ENCODE peak calls at places on chromosomes 13 and 19, in six cellular contexts. One of them, this sample, is unnamed.

GRCh38 chr13:48159436-48160225 is 64.7 kb upstream of the MED4 start:
- DNase-seq in OCI-LY7: no peak
- DNase-seq in neural progenitor cell: no peak
- DNase-seq in GM23338: no peak
- DNase-seq in SK-N-SH: no peak
- DNase-seq in hepatocyte: no peak
- DNase-seq in this sample: no peak

GRCh38 chr19:35712910-35713845 is 4.6 kb upstream of the KMT2B start:
- DNase-seq in SK-N-SH: no peak
- DNase-seq in hepatocyte: peak
- DNase-seq in neural progenitor cell: no peak
- DNase-seq in OCI-LY7: no peak
- DNase-seq in GM23338: peak
- DNase-seq in this sample: no peak

GRCh38 chr19:47723573-47723923 is 10.3 kb downstream of the EHD2 start:
- DNase-seq in GM23338: no peak
- DNase-seq in OCI-LY7: no peak
- DNase-seq in neural progenitor cell: no peak
- DNase-seq in hepatocyte: peak
- DNase-seq in SK-N-SH: no peak
- DNase-seq in this sample: no peak

GRCh38 chr13:75579529-75579928 is 29.9 kb downstream of the UCHL3 start:
- DNase-seq in OCI-LY7: no peak
- DNase-seq in GM23338: no peak
- DNase-seq in SK-N-SH: no peak
- DNase-seq in neural progenitor cell: no peak
- DNase-seq in hepatocyte: no peak
- DNase-seq in this sample: no peak

GRCh38 chr13:92355213-92355612 is 871.4 kb upstream of the GPC6 start:
- DNase-seq in hepatocyte: peak
- DNase-seq in neural progenitor cell: peak
- DNase-seq in SK-N-SH: peak
- DNase-seq in GM23338: peak
- DNase-seq in OCI-LY7: peak
- DNase-seq in this sample: no peak

GRCh38 chr13:27359203-27359821 is 65.1 kb upstream of the GTF3A start:
- DNase-seq in GM23338: peak
- DNase-seq in OCI-LY7: peak
- DNase-seq in hepatocyte: peak
- DNase-seq in SK-N-SH: peak
- DNase-seq in neural progenitor cell: peak
- DNase-seq in this sample: peak

GRCh38 chr13:21238267-21238666 is 61.8 kb downstream of the MRPL57 start:
- DNase-seq in SK-N-SH: no peak
- DNase-seq in GM23338: no peak
- DNase-seq in neural progenitor cell: no peak
- DNase-seq in hepatocyte: no peak
- DNase-seq in OCI-LY7: no peak
- DNase-seq in this sample: no peak

GRCh38 chr13:39226359-39226758 is 188.1 kb downstream of the NHLRC3 start:
- DNase-seq in GM23338: peak
- DNase-seq in neural progenitor cell: no peak
- DNase-seq in SK-N-SH: no peak
- DNase-seq in hepatocyte: no peak
- DNase-seq in OCI-LY7: no peak
- DNase-seq in this sample: no peak

GRCh38 chr13:43596924-43597598 is 189.7 kb downstream of the ENOX1 start:
- DNase-seq in SK-N-SH: no peak
- DNase-seq in neural progenitor cell: no peak
- DNase-seq in OCI-LY7: no peak
- DNase-seq in GM23338: no peak
- DNase-seq in hepatocyte: no peak
- DNase-seq in this sample: no peak

GRCh38 chr13:25044071-25044470 is 51.9 kb upstream of the PABPC3 start:
- DNase-seq in OCI-LY7: no peak
- DNase-seq in neural progenitor cell: no peak
- DNase-seq in hepatocyte: no peak
- DNase-seq in GM23338: no peak
- DNase-seq in SK-N-SH: no peak
- DNase-seq in this sample: no peak

GRCh38 chr19:10126213-10126639 is 6.5 kb upstream of the EIF3G start:
- DNase-seq in GM23338: no peak
- DNase-seq in hepatocyte: no peak
- DNase-seq in OCI-LY7: no peak
- DNase-seq in neural progenitor cell: no peak
- DNase-seq in SK-N-SH: no peak
- DNase-seq in this sample: no peak

GRCh38 chr19:10124429-10124828 is 4.7 kb upstream of the EIF3G start:
- DNase-seq in neural progenitor cell: no peak
- DNase-seq in OCI-LY7: no peak
- DNase-seq in GM23338: no peak
- DNase-seq in hepatocyte: no peak
- DNase-seq in SK-N-SH: no peak
- DNase-seq in this sample: no peak

GRCh38 chr19:10120538-10121198 is 969 bp upstream of the EIF3G start:
- DNase-seq in SK-N-SH: no peak
- DNase-seq in GM23338: no peak
- DNase-seq in OCI-LY7: no peak
- DNase-seq in hepatocyte: no peak
- DNase-seq in neural progenitor cell: no peak
- DNase-seq in this sample: no peak

GRCh38 chr19:10118960-10119359 is 739 bp downstream of the EIF3G start:
- DNase-seq in OCI-LY7: no peak
- DNase-seq in GM23338: peak
- DNase-seq in SK-N-SH: no peak
- DNase-seq in hepatocyte: no peak
- DNase-seq in neural progenitor cell: no peak
- DNase-seq in this sample: no peak

GRCh38 chr19:10122066-10122465 is 2.4 kb upstream of the EIF3G start:
- DNase-seq in hepatocyte: no peak
- DNase-seq in neural progenitor cell: no peak
- DNase-seq in OCI-LY7: no peak
- DNase-seq in SK-N-SH: no peak
- DNase-seq in GM23338: no peak
- DNase-seq in this sample: no peak
- TF ChIP-seq EZH2phosphoT487 in hepatocyte: no peak
- TF ChIP-seq EZH2phosphoT487 in neural progenitor cell: no peak
- TF ChIP-seq EZH2phosphoT487 in OCI-LY7: no peak
- TF ChIP-seq EZH2phosphoT487 in SK-N-SH: no peak
- TF ChIP-seq EZH2phosphoT487 in GM23338: no peak
- TF ChIP-seq EZH2phosphoT487 in this sample: no peak

GRCh38 chr13:106104281-106104901 is 431.1 kb downstream of the EFNB2 start:
- DNase-seq in OCI-LY7: no peak
- DNase-seq in GM23338: no peak
- DNase-seq in neural progenitor cell: peak
- DNase-seq in SK-N-SH: no peak
- DNase-seq in hepatocyte: peak
- DNase-seq in this sample: no peak
- TF ChIP-seq EZH2phosphoT487 in OCI-LY7: no peak
- TF ChIP-seq EZH2phosphoT487 in GM23338: no peak
- TF ChIP-seq EZH2phosphoT487 in neural progenitor cell: no peak
- TF ChIP-seq EZH2phosphoT487 in SK-N-SH: no peak
- TF ChIP-seq EZH2phosphoT487 in hepatocyte: no peak
- TF ChIP-seq EZH2phosphoT487 in this sample: no peak

GRCh38 chr19:50205681-50206138 is 2.3 kb downstream of the MYH14 start:
- DNase-seq in neural progenitor cell: peak
- DNase-seq in OCI-LY7: no peak
- DNase-seq in SK-N-SH: no peak
- DNase-seq in hepatocyte: peak
- DNase-seq in GM23338: peak
- DNase-seq in this sample: no peak
- TF ChIP-seq EZH2phosphoT487 in neural progenitor cell: no peak
- TF ChIP-seq EZH2phosphoT487 in OCI-LY7: no peak
- TF ChIP-seq EZH2phosphoT487 in SK-N-SH: no peak
- TF ChIP-seq EZH2phosphoT487 in hepatocyte: no peak
- TF ChIP-seq EZH2phosphoT487 in GM23338: no peak
- TF ChIP-seq EZH2phosphoT487 in this sample: no peak

GRCh38 chr19:32971715-32972540 is at the start of the genes CEP89 and FAAP24:
- DNase-seq in neural progenitor cell: peak
- DNase-seq in GM23338: peak
- DNase-seq in SK-N-SH: peak
- DNase-seq in OCI-LY7: peak
- DNase-seq in hepatocyte: peak
- DNase-seq in this sample: peak

GRCh38 chr19:32976223-32976805 is 4.3 kb downstream of the FAAP24 start:
- DNase-seq in SK-N-SH: peak
- DNase-seq in hepatocyte: peak
- DNase-seq in neural progenitor cell: peak
- DNase-seq in OCI-LY7: peak
- DNase-seq in GM23338: peak
- DNase-seq in this sample: peak

DNA sequence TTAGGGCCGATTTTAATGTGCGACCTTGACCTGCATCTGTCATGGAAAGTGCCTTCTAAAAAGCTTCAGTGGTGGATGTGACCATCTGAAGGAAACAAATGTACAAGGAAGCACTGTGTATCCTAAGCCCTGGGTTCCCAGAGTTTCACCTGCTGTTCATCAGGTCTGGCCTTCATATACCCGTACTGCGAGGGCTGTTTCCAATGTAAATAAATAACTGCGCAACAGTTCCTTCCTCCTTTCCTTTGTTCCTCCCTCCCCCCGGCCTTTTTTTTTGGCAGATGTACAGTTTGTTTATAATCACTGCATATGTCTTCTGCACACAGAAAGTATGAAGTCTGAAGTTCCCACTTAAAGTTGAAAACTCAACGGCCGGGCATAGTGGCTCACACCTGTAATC is 5.2 kb downstream of the FAAP24 start:
- DNase-seq in SK-N-SH: no peak
- DNase-seq in GM23338: no peak
- DNase-seq in neural progenitor cell: no peak
- DNase-seq in hepatocyte: no peak
- DNase-seq in OCI-LY7: no peak
- DNase-seq in this sample: no peak
- TF ChIP-seq EZH2phosphoT487 in SK-N-SH: no peak
- TF ChIP-seq EZH2phosphoT487 in GM23338: no peak
- TF ChIP-seq EZH2phosphoT487 in neural progenitor cell: no peak
- TF ChIP-seq EZH2phosphoT487 in hepatocyte: no peak
- TF ChIP-seq EZH2phosphoT487 in OCI-LY7: no peak
- TF ChIP-seq EZH2phosphoT487 in this sample: no peak

GRCh38 chr19:42563352-42564210 is 31.1 kb downstream of the CEACAM8 start:
- DNase-seq in OCI-LY7: peak
- DNase-seq in GM23338: peak
- DNase-seq in neural progenitor cell: peak
- DNase-seq in hepatocyte: peak
- DNase-seq in SK-N-SH: peak
- DNase-seq in this sample: peak
- TF ChIP-seq EZH2phosphoT487 in OCI-LY7: no peak
- TF ChIP-seq EZH2phosphoT487 in GM23338: no peak
- TF ChIP-seq EZH2phosphoT487 in neural progenitor cell: no peak
- TF ChIP-seq EZH2phosphoT487 in hepatocyte: no peak
- TF ChIP-seq EZH2phosphoT487 in SK-N-SH: no peak
- TF ChIP-seq EZH2phosphoT487 in this sample: no peak

GRCh38 chr19:43532571-43532961 is 422 bp upstream of the ZNF575 start:
- DNase-seq in OCI-LY7: peak
- DNase-seq in SK-N-SH: peak
- DNase-seq in hepatocyte: no peak
- DNase-seq in GM23338: no peak
- DNase-seq in neural progenitor cell: no peak
- DNase-seq in this sample: peak
- TF ChIP-seq EZH2phosphoT487 in OCI-LY7: no peak
- TF ChIP-seq EZH2phosphoT487 in SK-N-SH: no peak
- TF ChIP-seq EZH2phosphoT487 in hepatocyte: no peak
- TF ChIP-seq EZH2phosphoT487 in GM23338: no peak
- TF ChIP-seq EZH2phosphoT487 in neural progenitor cell: no peak
- TF ChIP-seq EZH2phosphoT487 in this sample: no peak

DNA sequence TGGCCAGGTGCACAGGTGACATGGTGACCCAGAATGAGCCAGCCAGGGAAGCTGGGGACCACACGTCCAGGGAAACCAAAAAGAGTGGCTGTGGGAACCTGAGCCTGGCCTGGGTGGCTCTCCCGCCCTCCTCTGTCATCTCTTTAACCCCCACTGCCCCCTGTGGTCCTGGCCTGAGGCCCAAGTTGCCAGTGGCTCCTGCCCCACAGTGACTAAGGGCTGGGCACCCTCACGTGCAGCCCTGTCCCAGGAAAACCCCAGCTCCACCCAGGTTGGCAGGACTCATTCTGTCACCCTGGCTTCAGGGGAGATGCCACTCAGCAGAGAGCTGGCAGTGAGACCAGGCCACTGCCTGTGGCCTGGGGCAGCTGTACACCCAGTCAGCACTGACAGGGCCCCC is 30.6 kb upstream of the ISYNA1 start:
- DNase-seq in neural progenitor cell: no peak
- DNase-seq in OCI-LY7: no peak
- DNase-seq in hepatocyte: no peak
- DNase-seq in SK-N-SH: no peak
- DNase-seq in GM23338: no peak
- DNase-seq in this sample: no peak
- TF ChIP-seq EZH2phosphoT487 in neural progenitor cell: no peak
- TF ChIP-seq EZH2phosphoT487 in OCI-LY7: no peak
- TF ChIP-seq EZH2phosphoT487 in hepatocyte: no peak
- TF ChIP-seq EZH2phosphoT487 in SK-N-SH: no peak
- TF ChIP-seq EZH2phosphoT487 in GM23338: no peak
- TF ChIP-seq EZH2phosphoT487 in this sample: no peak

This sample was measured in MM.1S.